ENCODE peak calls at places on chromosomes 6 and 20, in five cellular contexts. L is neuronal stem cell, R is psoas muscle, N is endodermal cell, I is H1. X is an unnamed sample. For H3K4me1, the result is how much of the 10 kb centered on the place peaks cover.

GRCh38 chr6:134822920-134823430 is 126.9 kb downstream of the ALDH8A1 start:
- DNase-seq in L (peak), R (no peak), N (peak), I (no peak), X (peak)

GRCh38 chr6:154542747-154543146 is 32.3 kb upstream of the CNKSR3 start:
- DNase-seq in L (peak), R (no peak), N (peak), I (peak), X (no peak)

GRCh38 chr20:25195962-25196700 is 619 bp downstream of the ENTPD6 start:
- DNase-seq in L (no peak), R (peak), N (peak), I (peak), X (no peak)

GRCh38 chr6:47680056-47680455 is 18.3 kb upstream of the ADGRF4 start:
- DNase-seq in L (no peak), R (no peak), N (no peak), I (no peak), X (no peak)

GRCh38 chr20:25254986-25255680 is 7.2 kb downstream of the PYGB start:
- DNase-seq in L (no peak), R (peak), N (peak), I (no peak), X (no peak)

GRCh38 chr6:81241126-81241525 is 511.4 kb downstream of the TENT5A start:
- DNase-seq in L (no peak), R (no peak), N (no peak), I (no peak), X (no peak)

GRCh38 chr20:2387180-2387577 is 6.5 kb downstream of the TGM6 start:
- DNase-seq in L (peak), R (no peak), N (peak), I (peak), X (peak)

GRCh38 chr6:157464653-157465535 is 83.9 kb downstream of the ZDHHC14 start:
- DNase-seq in L (no peak), R (no peak), N (no peak), I (no peak), X (no peak)

GRCh38 chr20:45336530-45337366 is 11.5 kb downstream of the SDC4 start:
- DNase-seq in L (no peak), R (peak), N (no peak), I (no peak), X (no peak)

GRCh38 chr20:3330046-3330741 is 77.3 kb downstream of the DNAAF9 start:
- DNase-seq in L (no peak), R (no peak), N (no peak), I (no peak), X (no peak)

GRCh38 chr6:859936-860335 is 167.0 kb upstream of the EXOC2 start:
- DNase-seq in L (no peak), R (no peak), N (no peak), I (no peak), X (no peak)
- H3K4me1 ChIP-seq in L (under half), R (under half), N (under half), I (under half), X (under half)

GRCh38 chr6:150661608-150662007 is 61.9 kb downstream of the PLEKHG1 start:
- DNase-seq in L (no peak), R (no peak), N (no peak), I (no peak), X (no peak)

GRCh38 chr6:150662814-150663213 is 63.1 kb downstream of the PLEKHG1 start:
- DNase-seq in L (no peak), R (no peak), N (no peak), I (no peak), X (no peak)

GRCh38 chr6:150656156-150656555 is 56.5 kb downstream of the PLEKHG1 start:
- DNase-seq in L (no peak), R (no peak), N (no peak), I (no peak), X (no peak)

GRCh38 chr6:150654671-150655070 is 55.0 kb downstream of the PLEKHG1 start:
- DNase-seq in L (no peak), R (no peak), N (no peak), I (no peak), X (no peak)

DNA sequence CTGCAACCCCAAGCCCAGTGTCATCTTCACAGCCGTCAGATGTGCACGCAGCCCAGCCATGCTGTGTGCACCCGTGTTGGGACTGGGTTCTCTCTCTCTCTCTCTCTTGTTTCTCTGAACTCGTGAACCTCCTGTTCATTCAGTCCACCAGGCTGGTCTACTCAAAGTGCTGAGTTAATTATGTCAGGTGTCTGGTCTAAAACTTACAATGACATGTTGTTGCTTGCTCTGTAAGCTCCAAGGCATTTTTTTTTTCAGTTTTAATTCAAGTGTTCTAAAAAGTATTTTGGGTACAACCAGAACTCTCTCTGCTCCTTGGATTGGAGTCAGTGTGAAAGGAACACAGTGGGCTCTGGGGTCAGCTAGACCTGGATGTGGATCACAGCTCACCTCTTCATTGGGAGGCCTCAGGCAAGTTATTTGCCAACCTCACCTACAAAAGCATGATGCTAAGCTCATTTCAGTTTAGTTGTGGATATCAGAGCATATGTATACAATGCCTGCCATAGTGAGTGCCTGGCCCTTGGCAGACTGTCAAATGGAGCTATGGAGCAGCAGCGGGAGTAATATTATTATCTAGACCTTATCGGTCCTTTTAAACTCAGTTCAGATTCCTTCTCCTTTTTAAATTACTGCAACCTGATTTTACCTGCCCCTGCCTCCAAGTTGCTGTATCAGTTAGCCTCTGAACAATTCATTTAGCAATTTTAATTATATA is 59.5 kb downstream of the PLEKHG1 start:
- DNase-seq in L (no peak), R (no peak), N (no peak), I (no peak), X (no peak)
- H3K27ac ChIP-seq in L (no peak), R (no peak), N (no peak), I (no peak), X (no peak)

GRCh38 chr6:27260339-27260738 is 12.8 kb downstream of the PRSS16 start:
- DNase-seq in L (no peak), R (no peak), N (peak), I (no peak), X (no peak)

GRCh38 chr6:27263886-27264285 is 16.4 kb downstream of the PRSS16 start:
- DNase-seq in L (no peak), R (no peak), N (no peak), I (no peak), X (no peak)

GRCh38 chr6:27255866-27256265 is 8.4 kb downstream of the PRSS16 start:
- DNase-seq in L (no peak), R (no peak), N (no peak), I (no peak), X (no peak)

GRCh38 chr6:27260836-27261375 is 13.4 kb downstream of the PRSS16 start:
- DNase-seq in L (no peak), R (no peak), N (peak), I (no peak), X (no peak)
- H3K4me3 ChIP-seq in L (no peak), R (no peak), N (peak), I (peak), X (no peak)

GRCh38 chr20:32831982-32832381 is 12.2 kb downstream of the MAPRE1 start:
- DNase-seq in L (no peak), R (no peak), N (no peak), I (no peak), X (no peak)
- H3K4me1 ChIP-seq in L (under half), R (under half), N (under half), I (under half), X (half or more)

GRCh38 chr6:108209738-108210137 is 43.9 kb downstream of the NR2E1 start:
- DNase-seq in L (no peak), R (no peak), N (no peak), I (no peak), X (no peak)
- H3K27ac ChIP-seq in L (no peak), R (no peak), N (no peak), I (no peak), X (no peak)

GRCh38 chr20:47350181-47350550 is 6.3 kb downstream of the ZMYND8 start:
- DNase-seq in L (no peak), R (no peak), N (no peak), I (no peak), X (no peak)
- H3K4me3 ChIP-seq in L (no peak), R (peak), N (peak), I (peak), X (no peak)

GRCh38 chr20:31685853-31686641 is 36.6 kb downstream of the BCL2L1 start:
- DNase-seq in L (no peak), R (no peak), N (no peak), I (no peak), X (no peak)
- H3K4me1 ChIP-seq in L (under half), R (under half), N (under half), I (under half), X (half or more)

GRCh38 chr20:4519530-4519929 is 202.2 kb upstream of the PRND start:
- DNase-seq in L (peak), R (no peak), N (peak), I (peak), X (no peak)
- H3K27ac ChIP-seq in L (no peak), R (no peak), N (no peak), I (no peak), X (no peak)

DNA sequence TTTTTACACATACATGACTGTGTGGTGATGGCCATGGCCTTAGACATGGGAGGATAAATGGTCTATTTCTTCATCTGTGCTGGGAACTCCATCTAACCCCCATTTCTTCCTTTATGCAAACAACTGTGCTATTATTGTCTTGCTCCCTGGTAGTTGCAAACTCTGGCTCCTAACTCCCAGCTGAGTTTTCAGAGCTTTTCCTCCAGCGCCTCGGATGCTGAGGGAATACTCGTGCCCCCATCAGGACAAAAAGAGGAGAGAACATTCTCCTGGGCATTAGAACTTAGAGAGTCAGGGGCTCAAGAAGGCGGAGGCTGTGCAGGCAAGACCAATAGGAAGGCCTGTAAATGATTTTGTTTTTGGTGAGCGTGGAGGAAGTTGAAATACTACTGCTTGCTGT is 2.1 kb downstream of the DAAM2 start:
- DNase-seq in L (no peak), R (no peak), N (no peak), I (no peak), X (no peak)
- H3K4me3 ChIP-seq in L (no peak), R (peak), N (no peak), I (no peak), X (no peak)

X was measured in CD4-positive, alpha-beta memory T cell.